ENCODE peak calls at places on chromosomes 13 and 19, in seven cellular contexts. N is H1, O is K562, P is GM12878, J is SK-N-SH, W is HCT116, Y is HepG2. M is an unnamed sample.

GRCh38 chr13:27083183-27083582 is 88.4 kb downstream of the USP12 start:
- DNase-seq in N (no peak), O (no peak), P (no peak), J (no peak), W (no peak), Y (no peak), M (no peak)

GRCh38 chr13:75637101-75637774 is 1.1 kb downstream of the LMO7 start:
- DNase-seq in N (no peak), O (no peak), P (no peak), J (peak; percentile 36), W (no peak), Y (no peak), M (no peak)

GRCh38 chr13:43608400-43609137 is 178.2 kb downstream of the ENOX1 start:
- DNase-seq in N (no peak), O (no peak), P (no peak), J (no peak), W (no peak), Y (no peak), M (no peak)

GRCh38 chr13:33849211-33849610 is 31.3 kb downstream of the RFC3 start:
- DNase-seq in N (no peak), O (no peak), P (no peak), J (no peak), W (no peak), Y (no peak), M (no peak)

GRCh38 chr19:28577666-28578065 is 635.3 kb downstream of the UQCRFS1 start:
- DNase-seq in N (no peak), O (no peak), P (no peak), J (no peak), W (no peak), Y (no peak), M (no peak)

GRCh38 chr19:55255618-55256423 is 3.0 kb downstream of the PPP6R1 start:
- DNase-seq in N (no peak), O (no peak), P (peak; percentile 39), J (no peak), W (no peak), Y (peak; percentile 47), M (no peak)

GRCh38 chr19:18677156-18677555 is 6.3 kb upstream of the CRTC1 start:
- DNase-seq in N (no peak), O (no peak), P (no peak), J (no peak), W (no peak), Y (no peak), M (no peak)

GRCh38 chr13:95226932-95227718 is 74.1 kb downstream of the ABCC4 start:
- DNase-seq in N (no peak), O (no peak), P (peak; percentile 88), J (no peak), W (no peak), Y (no peak), M (no peak)

GRCh38 chr19:16938211-16938610 is 49.4 kb downstream of the F2RL3 start:
- DNase-seq in N (no peak), O (no peak), P (no peak), J (no peak), W (no peak), Y (no peak), M (no peak)

GRCh38 chr13:73090116-73090811 is 31.5 kb downstream of the KLF5 start:
- DNase-seq in N (peak; percentile 60), O (peak; percentile 15), P (no peak), J (no peak), W (peak; percentile 96), Y (peak; percentile 95), M (peak; percentile 59)

GRCh38 chr13:53069800-53070199 is 41.2 kb downstream of the OLFM4 start:
- DNase-seq in N (no peak), O (no peak), P (no peak), J (no peak), W (no peak), Y (no peak), M (no peak)

GRCh38 chr13:99228737-99229691 is 28.4 kb downstream of the UBAC2 start:
- DNase-seq in N (no peak), O (no peak), P (peak; percentile 91), J (peak; percentile 41), W (no peak), Y (peak; percentile 23), M (no peak)

GRCh38 chr13:114010401-114011101 is 36.7 kb upstream of the C13orf46 start:
- DNase-seq in N (no peak), O (no peak), P (no peak), J (peak; percentile 65), W (no peak), Y (no peak), M (no peak)

GRCh38 chr13:37657134-37657533 is 58.6 kb upstream of the POSTN start:
- DNase-seq in N (no peak), O (no peak), P (no peak), J (no peak), W (no peak), Y (no peak), M (no peak)

GRCh38 chr13:84050551-84050950 is 168.3 kb upstream of the SLITRK1 start:
- DNase-seq in N (no peak), O (no peak), P (no peak), J (no peak), W (no peak), Y (no peak), M (no peak)

GRCh38 chr13:32669030-32669646 is 82.9 kb downstream of the PDS5B start:
- DNase-seq in N (no peak), O (peak; percentile 27), P (no peak), J (peak; percentile 36), W (peak; percentile 28), Y (peak; percentile 53), M (peak; percentile 18)

GRCh38 chr13:38998739-38999138 is 8.1 kb upstream of the STOML3 start:
- DNase-seq in N (no peak), O (peak; percentile 53), P (no peak), J (no peak), W (no peak), Y (no peak), M (no peak)

GRCh38 chr13:38707433-38707832 is 20.6 kb downstream of the FREM2 start:
- DNase-seq in N (no peak), O (no peak), P (no peak), J (no peak), W (no peak), Y (no peak), M (no peak)

GRCh38 chr13:110716235-110716505 is 2.7 kb downstream of the ING1 start:
- DNase-seq in N (no peak), O (no peak), P (no peak), J (no peak), W (no peak), Y (peak; percentile 24), M (no peak)

DNA sequence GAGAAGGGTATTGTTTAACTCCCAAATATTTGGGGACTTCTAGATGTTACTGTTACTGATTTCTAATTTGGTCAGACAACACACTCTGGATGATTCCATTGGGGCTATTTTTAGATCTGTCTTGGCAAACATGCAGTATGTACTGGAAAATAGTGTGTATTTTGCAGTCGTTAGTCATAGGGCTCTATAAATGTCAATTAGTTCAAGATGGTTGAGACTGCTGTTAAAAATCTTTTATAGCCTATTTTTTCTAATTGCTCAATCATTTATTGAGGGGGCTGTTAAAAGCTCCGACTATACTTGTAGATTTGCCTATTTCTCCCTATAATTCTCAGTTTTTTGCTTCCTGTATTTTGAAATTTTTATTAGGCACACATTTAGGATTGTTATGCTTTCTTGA is 31.4 kb downstream of the PPP5C start:
- DNase-seq in N (no peak), O (no peak), P (no peak), J (no peak), W (no peak), Y (no peak), M (no peak)
- H3K4me1 ChIP-seq in N (peaks cover 10% of the 10 kb centered on the region), O (no peaks in the 10 kb centered on the region), P (no peaks in the 10 kb centered on the region), J (peaks cover 11% of the 10 kb centered on the region), W (peaks cover 11% of the 10 kb centered on the region), Y (no peaks in the 10 kb centered on the region), M (peaks cover 7% of the 10 kb centered on the region)

GRCh38 chr13:79745141-79745540 is 264.2 kb downstream of the NDFIP2 start:
- DNase-seq in N (no peak), O (no peak), P (no peak), J (peak; percentile 9), W (no peak), Y (no peak), M (no peak)
- TF ChIP-seq YY1 in N (no peak), O (no peak), P (no peak), J (no peak), W (no peak), Y (no peak), M (no peak)

GRCh38 chr13:24861617-24862362 is 97.8 kb downstream of the RNF17 start:
- DNase-seq in N (no peak), O (peak; percentile 12), P (no peak), J (no peak), W (no peak), Y (no peak), M (no peak)
- H3K27me3 ChIP-seq in N (no peaks in the 10 kb centered on the region), O (no peaks in the 10 kb centered on the region), P (no peaks in the 10 kb centered on the region), J (peaks cover 4% of the 10 kb centered on the region), W (no peaks in the 10 kb centered on the region), Y (peaks cover 1% of the 10 kb centered on the region), M (no peaks in the 10 kb centered on the region)

DNA sequence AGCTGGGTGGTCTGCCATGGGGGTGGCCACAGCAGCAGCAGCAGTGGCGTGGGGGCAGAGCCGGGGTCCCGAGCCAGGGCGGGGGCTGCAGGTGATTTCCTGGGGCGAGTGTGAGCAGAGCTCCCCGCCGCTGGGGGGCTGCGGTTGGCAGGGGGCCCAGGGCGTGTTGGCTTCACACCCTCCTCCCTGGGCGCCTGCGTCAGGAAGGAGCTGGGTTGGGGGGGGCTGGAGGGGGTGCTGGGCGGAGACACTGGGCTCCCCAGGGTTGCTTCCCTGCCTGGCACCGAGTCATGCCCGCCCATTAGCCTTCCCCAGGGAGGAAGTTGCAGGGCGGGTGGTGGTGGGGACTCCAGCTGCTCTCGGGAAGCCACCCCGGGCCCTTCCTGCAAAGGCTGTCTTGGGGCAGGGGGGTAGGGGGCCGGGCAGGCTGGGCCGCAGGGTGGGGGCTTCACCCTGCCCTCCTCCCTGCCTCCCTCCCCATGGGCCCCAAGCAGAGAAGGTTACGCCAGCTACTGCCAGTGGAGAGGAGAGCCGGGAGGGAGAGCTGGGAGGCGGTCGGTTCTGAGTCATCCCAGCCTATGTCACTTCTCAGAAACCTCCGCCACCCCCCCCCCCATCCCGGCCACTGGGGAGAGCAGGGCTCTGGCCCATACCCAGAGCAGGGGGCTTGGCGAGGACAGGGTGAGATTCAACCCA is 4.6 kb downstream of the MIDN start:
- DNase-seq in N (no peak), O (no peak), P (no peak), J (peak; percentile 69), W (no peak), Y (peak; percentile 82), M (no peak)
- H3K4me1 ChIP-seq in N (peaks cover 17% of the 10 kb centered on the region), O (peaks cover 22% of the 10 kb centered on the region), P (peaks cover 13% of the 10 kb centered on the region), J (peaks cover 18% of the 10 kb centered on the region), W (peaks cover 20% of the 10 kb centered on the region), Y (peaks cover 49% of the 10 kb centered on the region), M (peaks cover 29% of the 10 kb centered on the region)

M was measured in NT2/D1.